ENCODE peak calls at places on chromosomes 7 and 10, in seven cellular contexts. M is GM12878, P is HCT116, C is SK-N-SH, Q is H1, X is K562, U is HepG2. Y is an unnamed sample.

GRCh38 chr7:41256186-41256945 is 446.5 kb downstream of the INHBA start:
- DNase-seq in M (no peak), P (no peak), C (no peak), Q (no peak), X (no peak), U (no peak), Y (no peak)

GRCh38 chr10:44385726-44386438 is 985 bp upstream of the CXCL12 start:
- DNase-seq in M (no peak), P (no peak), C (peak), Q (no peak), X (no peak), U (no peak), Y (no peak)

GRCh38 chr10:31947144-31947926 is 18.7 kb upstream of the ARHGAP12 start:
- DNase-seq in M (no peak), P (peak), C (peak), Q (no peak), X (no peak), U (peak), Y (peak)

GRCh38 chr10:30189254-30189583 is 129.8 kb upstream of the JCAD start:
- DNase-seq in M (no peak), P (no peak), C (no peak), Q (no peak), X (no peak), U (peak), Y (no peak)

GRCh38 chr10:5576154-5576748 is 51.5 kb downstream of the CALML3 start:
- DNase-seq in M (no peak), P (no peak), C (no peak), Q (no peak), X (no peak), U (no peak), Y (no peak)

GRCh38 chr7:132666076-132666775 is 90.0 kb upstream of the PLXNA4 start:
- DNase-seq in M (no peak), P (no peak), C (no peak), Q (no peak), X (no peak), U (no peak), Y (no peak)

GRCh38 chr10:130960531-130960930 is 351.0 kb downstream of the TCERG1L start:
- DNase-seq in M (no peak), P (no peak), C (no peak), Q (no peak), X (no peak), U (no peak), Y (no peak)

GRCh38 chr7:40177071-40177470 is 42.3 kb downstream of the SUGCT start:
- DNase-seq in M (no peak), P (no peak), C (no peak), Q (no peak), X (no peak), U (no peak), Y (no peak)

GRCh38 chr10:44827431-44828006 is 83.6 kb upstream of the TMEM72 start:
- DNase-seq in M (no peak), P (no peak), C (no peak), Q (no peak), X (no peak), U (peak), Y (peak)

GRCh38 chr7:1368682-1369571 is 90.3 kb downstream of the MICALL2 start:
- DNase-seq in M (no peak), P (peak), C (peak), Q (peak), X (peak), U (peak), Y (no peak)

GRCh38 chr7:95330194-95331003 is 6.1 kb upstream of the PON1 start:
- DNase-seq in M (peak), P (no peak), C (no peak), Q (no peak), X (no peak), U (no peak), Y (no peak)

GRCh38 chr10:86673827-86674581 is 5.7 kb downstream of the LDB3 start:
- DNase-seq in M (no peak), P (no peak), C (peak), Q (no peak), X (no peak), U (no peak), Y (peak)

GRCh38 chr7:71131753-71132520 is at the start of gene GALNT17:
- DNase-seq in M (no peak), P (no peak), C (peak), Q (no peak), X (no peak), U (no peak), Y (no peak)

GRCh38 chr7:24576171-24577052 is 3.2 kb downstream of the PALS2 start:
- DNase-seq in M (peak), P (peak), C (peak), Q (no peak), X (peak), U (peak), Y (peak)

GRCh38 chr7:131619336-131620305 is 63.2 kb upstream of the PODXL start:
- DNase-seq in M (no peak), P (no peak), C (no peak), Q (no peak), X (no peak), U (no peak), Y (no peak)

GRCh38 chr7:143385891-143386781 is 5.0 kb downstream of the ZYX start:
- DNase-seq in M (no peak), P (no peak), C (no peak), Q (no peak), X (no peak), U (no peak), Y (no peak)

GRCh38 chr7:134126937-134127848 is at the start of gene LRGUK:
- DNase-seq in M (peak), P (no peak), C (peak), Q (peak), X (peak), U (peak), Y (peak)

GRCh38 chr10:98194633-98195032 is 60.2 kb downstream of the R3HCC1L start:
- DNase-seq in M (no peak), P (no peak), C (no peak), Q (no peak), X (no peak), U (no peak), Y (no peak)

GRCh38 chr7:125775319-125775718 is 845.7 kb upstream of the POT1 start:
- DNase-seq in M (no peak), P (no peak), C (peak), Q (no peak), X (no peak), U (no peak), Y (no peak)

GRCh38 chr10:114308470-114309110 is 69.5 kb downstream of the VWA2 start:
- DNase-seq in M (no peak), P (no peak), C (no peak), Q (no peak), X (no peak), U (no peak), Y (no peak)

DNA sequence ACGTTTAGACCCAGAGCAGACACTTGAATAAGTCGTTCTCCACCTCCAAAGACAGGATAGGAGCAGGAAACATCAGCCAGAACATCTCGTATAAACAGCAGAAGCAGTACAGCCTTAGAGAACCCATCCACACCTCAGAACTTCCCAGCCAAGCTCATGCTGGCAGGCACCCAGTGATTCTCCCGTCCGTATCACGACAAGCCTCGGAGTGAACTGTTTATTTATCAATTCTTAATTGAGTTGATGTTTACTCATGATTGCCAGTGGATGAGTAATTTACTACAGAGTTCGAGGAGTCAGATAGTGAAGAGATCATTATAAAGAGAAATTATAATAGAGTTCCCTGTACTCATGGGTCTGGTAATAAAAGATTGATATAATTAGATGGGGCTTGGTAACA is 811.5 kb downstream of the LRMDA start:
- DNase-seq in M (no peak), P (no peak), C (no peak), Q (no peak), X (no peak), U (no peak), Y (no peak)
- TF ChIP-seq JUND in M (no peak), P (no peak), C (no peak), Q (no peak), X (no peak), U (no peak), Y (no peak)

DNA sequence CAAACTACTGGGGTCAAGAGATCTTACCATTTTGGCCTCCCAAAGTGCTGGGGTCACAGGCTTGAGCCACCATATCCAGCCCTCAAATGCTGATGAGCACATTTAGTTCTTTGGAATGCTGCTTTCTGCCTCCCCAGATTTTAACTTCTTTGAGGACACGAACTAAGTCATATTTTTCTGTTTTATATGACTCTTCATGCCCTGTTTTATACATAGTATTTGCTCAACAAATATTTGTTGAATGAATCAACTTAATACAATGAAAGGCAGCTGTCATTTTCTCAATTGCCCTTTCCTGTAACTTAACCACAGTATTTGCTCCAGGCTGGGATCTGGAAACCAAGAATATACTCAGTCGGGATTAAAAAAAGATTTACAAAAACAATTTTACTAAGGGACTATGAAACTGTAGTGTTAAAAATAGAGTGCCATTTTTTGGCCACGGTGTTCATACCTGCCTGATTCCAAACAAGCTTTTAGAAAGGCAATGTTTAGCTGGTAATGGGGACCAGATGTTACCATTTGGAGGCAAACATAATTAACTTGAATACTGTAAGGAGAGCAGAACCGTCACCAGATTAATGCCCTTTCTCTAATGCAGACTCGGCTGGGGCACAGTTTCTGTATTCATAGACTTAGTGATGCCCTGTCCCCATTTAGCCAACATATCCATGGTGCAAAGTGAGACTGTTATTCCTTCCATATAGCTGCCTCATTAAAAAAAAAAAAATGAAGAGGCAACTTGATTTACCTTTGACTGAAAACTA is 117.6 kb downstream of the NRP1 start:
- DNase-seq in M (no peak), P (no peak), C (peak), Q (no peak), X (no peak), U (peak), Y (peak)
- TF ChIP-seq JUND in M (no peak), P (no peak), C (peak), Q (no peak), X (no peak), U (no peak), Y (peak)

DNA sequence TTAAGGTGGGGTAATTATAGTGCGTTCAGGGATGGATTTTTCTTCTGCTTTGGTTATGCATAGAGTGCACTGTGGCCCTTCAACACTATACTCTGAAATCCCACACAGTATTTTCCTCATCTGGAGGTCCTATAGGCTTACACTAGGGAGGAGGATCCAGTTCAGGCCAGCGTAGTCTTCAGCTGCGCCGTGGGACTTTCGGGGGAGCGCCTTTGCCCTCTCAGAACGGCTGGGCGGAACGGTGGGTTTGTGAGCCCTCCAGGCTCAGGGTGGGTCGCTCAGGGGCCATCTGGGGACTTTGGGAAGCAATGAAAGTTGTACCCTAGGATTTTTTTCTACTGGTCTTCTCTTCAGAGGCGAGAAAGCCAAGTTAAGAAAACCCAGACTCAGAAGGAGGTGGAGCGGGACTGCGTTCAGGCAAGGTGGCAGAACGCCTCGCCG is 652 bp upstream of the VPS26A start:
- DNase-seq in M (no peak), P (peak), C (peak), Q (no peak), X (peak), U (peak), Y (peak)
- TF ChIP-seq JUND in M (no peak), P (no peak), C (no peak), Q (no peak), X (no peak), U (no peak), Y (no peak)

DNA sequence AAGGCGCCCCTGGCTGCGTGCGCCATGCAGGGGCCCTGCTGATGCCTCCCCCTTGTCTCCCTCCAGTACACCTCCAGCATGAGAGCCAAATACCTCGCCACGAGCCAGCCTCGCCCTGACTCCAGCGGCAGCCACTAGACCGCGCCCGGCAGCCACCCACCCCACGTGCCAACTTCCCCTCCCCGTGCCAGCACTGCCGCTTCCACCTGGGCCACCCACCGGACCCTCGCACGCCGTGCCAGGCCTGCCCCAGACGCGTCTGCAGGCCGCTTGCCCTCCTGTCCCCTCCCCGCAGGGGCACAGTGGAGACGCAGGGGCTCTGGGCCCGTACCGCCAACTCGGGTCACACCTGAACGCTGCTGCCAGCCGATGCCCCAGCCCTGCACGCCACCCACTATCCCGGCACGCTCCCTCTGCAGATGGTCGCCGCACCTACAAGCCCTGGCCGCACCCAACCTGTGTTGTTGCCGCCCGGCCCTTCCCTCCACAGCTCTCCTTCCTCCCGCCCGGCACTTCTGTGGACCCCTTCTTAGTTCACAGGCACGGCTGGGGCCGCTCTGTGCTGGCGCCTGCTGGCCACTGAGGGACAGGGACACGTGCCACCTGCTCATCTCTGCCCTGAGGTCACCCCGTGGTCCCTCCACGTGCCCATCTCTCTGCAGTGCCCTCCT is 26.3 kb upstream of the AMZ1 start:
- DNase-seq in M (no peak), P (no peak), C (peak), Q (no peak), X (no peak), U (no peak), Y (no peak)
- TF ChIP-seq JUND in M (no peak), P (no peak), C (no peak), Q (no peak), X (no peak), U (no peak), Y (no peak)

DNA sequence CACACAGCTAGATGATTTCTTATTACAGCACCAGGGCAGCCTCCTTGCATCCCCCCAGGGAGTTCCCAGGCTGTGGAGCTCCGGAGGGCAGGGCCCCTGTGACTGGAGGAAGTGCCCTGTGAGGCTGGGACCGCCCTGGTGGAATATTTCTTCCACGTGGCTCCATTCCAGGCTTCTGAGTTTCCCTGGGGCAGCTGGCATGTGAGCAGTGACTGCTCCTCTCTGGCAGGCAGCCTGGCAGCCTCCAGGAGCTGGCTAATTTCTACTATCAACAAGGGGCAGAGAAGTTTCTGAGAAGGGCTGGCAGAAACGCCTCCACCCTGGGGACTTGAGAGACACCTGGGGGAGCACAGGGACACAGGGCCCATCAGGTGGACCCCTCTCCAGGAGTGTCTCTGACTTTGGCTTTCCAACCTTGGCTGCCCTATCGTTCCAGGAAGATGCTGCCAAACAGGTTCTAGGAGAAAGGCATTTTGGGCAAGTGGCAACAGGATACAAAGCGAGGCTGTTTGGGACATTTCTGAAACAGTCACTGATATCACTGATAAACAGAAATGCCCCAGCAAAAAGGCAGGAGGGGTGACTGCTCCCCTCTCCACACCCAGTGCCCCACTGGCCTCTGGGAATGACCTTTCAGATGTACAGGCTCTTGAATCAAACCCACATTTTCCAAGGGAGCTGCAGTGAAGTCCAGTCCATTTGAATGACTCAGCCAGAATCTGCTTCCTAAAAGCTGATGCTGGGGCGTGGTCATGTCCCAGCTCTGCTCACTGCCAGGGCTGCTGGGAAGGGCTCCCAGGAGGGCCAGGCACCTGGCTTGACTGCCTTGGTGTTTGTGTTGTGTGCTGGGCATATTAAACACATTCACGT is 16.1 kb downstream of the MYOF start:
- DNase-seq in M (no peak), P (peak), C (peak), Q (no peak), X (no peak), U (peak), Y (peak)
- TF ChIP-seq JUND in M (no peak), P (no peak), C (peak), Q (no peak), X (no peak), U (no peak), Y (peak)

DNA sequence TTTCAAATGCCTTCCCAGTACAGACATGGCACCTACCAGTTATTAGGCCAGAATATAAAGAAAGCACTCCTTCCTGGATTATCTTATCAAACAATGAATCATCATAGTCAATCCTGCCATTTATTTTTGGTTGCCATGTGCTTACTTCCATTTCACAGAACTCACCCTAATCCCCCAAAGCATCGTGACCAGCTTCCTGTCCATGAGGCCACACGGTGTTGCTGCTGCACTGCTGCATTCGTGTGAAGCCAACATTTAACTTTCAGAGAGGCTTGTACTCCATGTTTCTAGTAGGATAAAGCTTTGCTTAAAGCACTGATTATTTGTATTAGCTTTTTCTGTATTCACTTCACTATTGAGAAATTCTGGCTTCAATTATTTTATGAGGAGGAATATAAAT is 14.4 kb downstream of the COL28A1 start:
- DNase-seq in M (no peak), P (no peak), C (no peak), Q (no peak), X (no peak), U (no peak), Y (no peak)
- TF ChIP-seq JUND in M (no peak), P (no peak), C (no peak), Q (no peak), X (no peak), U (no peak), Y (no peak)

GRCh38 chr7:98229991-98230745 is 18.9 kb downstream of the BHLHA15 start:
- DNase-seq in M (no peak), P (no peak), C (peak), Q (no peak), X (peak), U (peak), Y (no peak)
- TF ChIP-seq JUND in M (no peak), P (no peak), C (no peak), Q (no peak), X (no peak), U (no peak), Y (no peak)

DNA sequence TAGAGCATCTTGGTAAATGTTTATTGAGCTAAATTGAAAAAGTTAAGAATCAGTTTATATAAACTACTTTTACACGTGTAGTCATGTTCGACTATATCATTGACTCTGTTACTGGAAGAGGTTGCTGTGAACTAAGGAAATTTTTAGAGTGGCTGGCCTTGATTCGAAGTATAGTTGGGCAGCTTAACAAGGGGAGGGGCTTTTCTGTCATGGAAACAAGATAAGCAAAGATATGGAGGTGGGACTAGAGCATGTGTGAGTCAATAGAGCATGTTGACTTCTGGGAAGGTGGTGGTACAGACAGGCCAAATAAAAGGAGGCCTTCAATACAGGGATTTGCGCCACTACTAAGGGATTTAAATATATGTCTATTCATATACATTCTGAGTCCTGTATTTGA is 7.6 kb downstream of the ATP5F1C start:
- DNase-seq in M (no peak), P (no peak), C (peak), Q (no peak), X (peak), U (peak), Y (no peak)
- TF ChIP-seq JUND in M (no peak), P (no peak), C (no peak), Q (no peak), X (peak), U (no peak), Y (no peak)